ENCODE peak calls at places on chromosomes 11 and 22, in nine cellular contexts. E is NCI-H1105 treated with DMSO at 0.1 percent for 48 hours; J is AG04450; Y is amniotic stem cell; D is stimulated activated CD8-positive, alpha-beta memory T cell treated with anti-CD3 and anti-CD28 coated beads, Interleukin-15, amount 100 ng/mL, for 24 hours; X is ACHN; V is adrenal gland; I is fibroblast of pulmonary artery; N is activated T-cell treated with anti-CD3 and anti-CD28 coated beads, Interleukin-2, amount 50 U/mL, for 48 hours. Z is an unnamed sample.

GRCh38 chr11:126318642-126319373 is 14.9 kb downstream of the DCPS start:
- DNase-seq in E (no peak), J (peak), Y (peak), D (no peak), X (peak), V (no peak), I (peak), N (peak), Z (peak)

GRCh38 chr22:39556970-39557811 is 13.4 kb upstream of the CACNA1I start:
- DNase-seq in E (peak), J (no peak), Y (no peak), D (no peak), X (peak), V (peak), I (no peak), N (peak), Z (peak)

GRCh38 chr11:87359401-87359800 is 321.7 kb downstream of the TMEM135 start:
- DNase-seq in E (peak), J (no peak), Y (no peak), D (no peak), X (no peak), V (no peak), I (no peak), N (no peak), Z (peak)

GRCh38 chr22:17965538-17966402 is 58.6 kb downstream of the MICAL3 start:
- DNase-seq in E (no peak), J (no peak), Y (no peak), D (no peak), X (no peak), V (no peak), I (no peak), N (no peak), Z (no peak)

GRCh38 chr22:30607300-30607930 is 441 bp downstream of the TCN2 start:
- DNase-seq in E (no peak), J (no peak), Y (no peak), D (no peak), X (no peak), V (no peak), I (no peak), N (no peak), Z (no peak)

GRCh38 chr22:48426466-48427380 is 1401.0 kb downstream of the BRD1 start:
- DNase-seq in E (no peak), J (no peak), Y (no peak), D (no peak), X (no peak), V (no peak), I (no peak), N (no peak), Z (no peak)

GRCh38 chr11:66259976-66260375 is 8.5 kb upstream of the RAB1B start:
- DNase-seq in E (no peak), J (no peak), Y (no peak), D (no peak), X (no peak), V (no peak), I (no peak), N (no peak), Z (no peak)

GRCh38 chr11:35250192-35250591 is 111.2 kb downstream of the CD44 start:
- DNase-seq in E (no peak), J (no peak), Y (no peak), D (no peak), X (no peak), V (no peak), I (no peak), N (no peak), Z (no peak)

GRCh38 chr11:1271002-1271401 is 38.4 kb downstream of the TOLLIP start:
- DNase-seq in E (no peak), J (no peak), Y (no peak), D (no peak), X (no peak), V (peak), I (no peak), N (no peak), Z (no peak)

GRCh38 chr11:46367244-46367915 is 14.1 kb upstream of the MDK start:
- DNase-seq in E (peak), J (no peak), Y (no peak), D (peak), X (peak), V (peak), I (peak), N (peak), Z (peak)

GRCh38 chr11:121282886-121283502 is 9.6 kb upstream of the SC5D start:
- DNase-seq in E (no peak), J (no peak), Y (no peak), D (no peak), X (no peak), V (no peak), I (no peak), N (no peak), Z (no peak)

GRCh38 chr11:120335596-120335927 is 651 bp upstream of the ARHGEF12 start:
- DNase-seq in E (peak), J (no peak), Y (no peak), D (no peak), X (no peak), V (no peak), I (peak), N (no peak), Z (peak)

GRCh38 chr11:45543808-45544422 is 121.5 kb downstream of the CHST1 start:
- DNase-seq in E (no peak), J (no peak), Y (no peak), D (no peak), X (peak), V (no peak), I (peak), N (peak), Z (no peak)

GRCh38 chr22:47901911-47902310 is 1139.5 kb downstream of the TBC1D22A start:
- DNase-seq in E (no peak), J (no peak), Y (no peak), D (no peak), X (no peak), V (no peak), I (no peak), N (no peak), Z (no peak)

GRCh38 chr22:40757071-40757470 is 62.1 kb downstream of the SLC25A17 start:
- DNase-seq in E (no peak), J (no peak), Y (no peak), D (no peak), X (no peak), V (no peak), I (peak), N (no peak), Z (peak)

GRCh38 chr11:70187771-70188170 is 15.3 kb upstream of the FADD start:
- DNase-seq in E (no peak), J (no peak), Y (no peak), D (no peak), X (no peak), V (no peak), I (no peak), N (no peak), Z (no peak)

GRCh38 chr11:37449146-37449545 is 851.1 kb upstream of the RAG2 start:
- DNase-seq in E (peak), J (peak), Y (peak), D (no peak), X (peak), V (peak), I (peak), N (no peak), Z (peak)

GRCh38 chr22:31075961-31076360 is 5.2 kb upstream of the SMTN start:
- DNase-seq in E (no peak), J (no peak), Y (no peak), D (no peak), X (no peak), V (peak), I (peak), N (no peak), Z (no peak)

GRCh38 chr11:61963016-61963281 is 4.5 kb downstream of the FTH1 start:
- DNase-seq in E (no peak), J (no peak), Y (no peak), D (no peak), X (no peak), V (no peak), I (peak), N (peak), Z (no peak)

GRCh38 chr11:76910620-76911414 is 50.1 kb downstream of the ACER3 start:
- DNase-seq in E (no peak), J (no peak), Y (no peak), D (no peak), X (no peak), V (peak), I (peak), N (no peak), Z (no peak)

GRCh38 chr11:3807856-3808845 is at the start of gene PGAP2:
- DNase-seq in E (peak), J (no peak), Y (peak), D (peak), X (peak), V (peak), I (peak), N (peak), Z (peak)

GRCh38 chr11:100689141-100689540 is 2.1 kb downstream of the ARHGAP42 start:
- DNase-seq in E (no peak), J (no peak), Y (no peak), D (no peak), X (no peak), V (no peak), I (peak), N (no peak), Z (peak)

GRCh38 chr11:72543849-72544535 is 109.7 kb upstream of the CLPB start:
- DNase-seq in E (no peak), J (no peak), Y (no peak), D (no peak), X (no peak), V (no peak), I (no peak), N (no peak), Z (no peak)

GRCh38 chr22:21020802-21021429 is 6.0 kb downstream of the P2RX6 start:
- DNase-seq in E (peak), J (no peak), Y (no peak), D (no peak), X (peak), V (no peak), I (no peak), N (peak), Z (peak)

GRCh38 chr11:115447273-115447864 is 56.8 kb downstream of the CADM1 start:
- DNase-seq in E (no peak), J (no peak), Y (no peak), D (no peak), X (no peak), V (no peak), I (no peak), N (no peak), Z (no peak)

GRCh38 chr11:69915151-69915500 is 95.9 kb upstream of the FGF3 start:
- DNase-seq in E (no peak), J (no peak), Y (no peak), D (no peak), X (no peak), V (no peak), I (no peak), N (no peak), Z (no peak)

GRCh38 chr22:49404576-49405199 is 423.0 kb downstream of the BRD1 start:
- DNase-seq in E (no peak), J (no peak), Y (no peak), D (no peak), X (no peak), V (no peak), I (no peak), N (no peak), Z (no peak)